ENCODE peak calls at places on chromosomes 16 and 17, in nine cellular contexts. U is osteocyte; V is stimulated activated naive B cell treated with anti-CD40 and anti-IgM and Interleukin-4, amounts not matched to agents 10 μg/mL and 1 μg/mL and 100 μg/mL, for 72 hours; R is H7; H is EL; N is NCI-H2107; K is fibroblast of lung; W is GDM1; T is cardiac muscle cell. X is an unnamed sample.

GRCh38 chr16:64782484-64782883 is 339.4 kb downstream of the CDH11 start:
- DNase-seq in U (no peak), V (no peak), R (no peak), H (no peak), N (no peak), K (no peak), W (no peak), T (no peak), X (no peak)

GRCh38 chr16:3235856-3236669 is 1.1 kb upstream of the ZNF200 start:
- DNase-seq in U (no peak), V (no peak), R (peak; percentile 55), H (no peak), N (no peak), K (no peak), W (peak; percentile 42), T (peak; percentile 39), X (peak; percentile 68)

GRCh38 chr16:85481738-85482137 is 131.4 kb upstream of the GSE1 start:
- DNase-seq in U (no peak), V (no peak), R (no peak), H (no peak), N (no peak), K (no peak), W (no peak), T (no peak), X (no peak)

GRCh38 chr17:31627960-31628359 is 231.1 kb downstream of the COPRS start:
- DNase-seq in U (peak; percentile 10), V (no peak), R (no peak), H (peak; percentile 91), N (no peak), K (peak; percentile 92), W (no peak), T (no peak), X (no peak)

GRCh38 chr16:86668136-86668535 is 89.8 kb downstream of the FOXL1 start:
- DNase-seq in U (no peak), V (no peak), R (peak; percentile 57), H (peak; percentile 55), N (no peak), K (peak; percentile 87), W (no peak), T (peak; percentile 66), X (no peak)

GRCh38 chr17:17151541-17151940 is 54.6 kb downstream of the PLD6 start:
- DNase-seq in U (no peak), V (no peak), R (no peak), H (peak; percentile 74), N (no peak), K (peak; percentile 63), W (no peak), T (peak; percentile 49), X (no peak)

GRCh38 chr17:78599419-78599818 is 22.2 kb upstream of the DNAH17 start:
- DNase-seq in U (no peak), V (no peak), R (no peak), H (no peak), N (no peak), K (no peak), W (no peak), T (peak; percentile 74), X (no peak)

GRCh38 chr17:45110676-45111611 is 21.4 kb downstream of the PLCD3 start:
- DNase-seq in U (no peak), V (no peak), R (no peak), H (no peak), N (no peak), K (peak; percentile 65), W (no peak), T (no peak), X (no peak)

GRCh38 chr16:85686912-85687591 is 1.7 kb downstream of the GINS2 start:
- DNase-seq in U (no peak), V (no peak), R (peak; percentile 66), H (no peak), N (no peak), K (no peak), W (no peak), T (no peak), X (no peak)

GRCh38 chr17:40313660-40314556 is 4.9 kb downstream of the RARA start:
- DNase-seq in U (no peak), V (no peak), R (peak; percentile 61), H (no peak), N (no peak), K (peak; percentile 45), W (no peak), T (no peak), X (peak; percentile 34)

GRCh38 chr17:50550661-50551432 is 3.9 kb downstream of the SPATA20 start:
- DNase-seq in U (peak; percentile 92), V (no peak), R (peak; percentile 96), H (peak; percentile 69), N (peak; percentile 30), K (peak; percentile 72), W (peak; percentile 22), T (peak; percentile 94), X (peak; percentile 91)

GRCh38 chr17:38538906-38539305 is 66.8 kb downstream of the SRCIN1 start:
- DNase-seq in U (no peak), V (no peak), R (no peak), H (no peak), N (no peak), K (no peak), W (no peak), T (no peak), X (no peak)

GRCh38 chr17:79338142-79338541 is 263.5 kb downstream of the ENGASE start:
- DNase-seq in U (no peak), V (no peak), R (peak; percentile 74), H (no peak), N (no peak), K (no peak), W (no peak), T (no peak), X (no peak)

GRCh38 chr16:19393226-19394074 is 24.2 kb upstream of the TMC5 start:
- DNase-seq in U (no peak), V (no peak), R (no peak), H (peak; percentile 43), N (no peak), K (peak; percentile 87), W (no peak), T (peak; percentile 55), X (no peak)

GRCh38 chr16:81889896-81890634 is 111.0 kb downstream of the PLCG2 start:
- DNase-seq in U (no peak), V (peak; percentile 45), R (peak; percentile 80), H (peak; percentile 62), N (no peak), K (peak; percentile 46), W (no peak), T (peak; percentile 75), X (peak; percentile 71)

X was measured in right lobe of liver.